ENCODE peak calls at places on chromosomes 11 and 22, in six cellular contexts. D is OCI-LY7, E is OCI-M1, Z is right atrium auricular region, S is cardiac septum, U is fibroblast of mammary gland. G is an unnamed sample.

GRCh38 chr22:46740910-46741785 is 3.1 kb upstream of the CERK start:
- DNase-seq in D (no peak), E (no peak), Z (no peak), S (no peak), U (no peak), G (no peak)

GRCh38 chr11:57321996-57322880 is 2.5 kb downstream of the TNKS1BP1 start:
- DNase-seq in D (no peak), E (peak; percentile 56), Z (peak; percentile 95), S (peak; percentile 91), U (peak; percentile 99), G (no peak)

GRCh38 chr22:28299760-28300159 is 379.9 kb downstream of the TTC28 start:
- DNase-seq in D (no peak), E (no peak), Z (peak; percentile 61), S (no peak), U (peak; percentile 25), G (no peak)

GRCh38 chr22:22593964-22594656 is 35.0 kb upstream of the PRAME start:
- DNase-seq in D (peak; percentile 84), E (peak; percentile 86), Z (no peak), S (no peak), U (peak; percentile 62), G (peak; percentile 24)

GRCh38 chr22:21989049-21989448 is 6.5 kb upstream of the TOP3B start:
- DNase-seq in D (no peak), E (no peak), Z (no peak), S (no peak), U (no peak), G (no peak)

GRCh38 chr11:126431401-126432064 is 76.0 kb downstream of the ST3GAL4 start:
- DNase-seq in D (no peak), E (no peak), Z (peak; percentile 93), S (no peak), U (peak; percentile 86), G (no peak)

GRCh38 chr11:30488304-30488998 is 97.7 kb downstream of the MPPED2 start:
- DNase-seq in D (no peak), E (no peak), Z (no peak), S (no peak), U (no peak), G (no peak)

GRCh38 chr11:66020618-66021357 is 5.5 kb downstream of the CATSPER1 start:
- DNase-seq in D (no peak), E (peak; percentile 71), Z (no peak), S (peak; percentile 82), U (peak; percentile 79), G (no peak)

GRCh38 chr22:48581821-48582469 is 1245.7 kb downstream of the BRD1 start:
- DNase-seq in D (no peak), E (no peak), Z (no peak), S (no peak), U (no peak), G (no peak)

GRCh38 chr11:68582416-68583046 is 101.8 kb upstream of the GAL start:
- DNase-seq in D (no peak), E (no peak), Z (no peak), S (no peak), U (no peak), G (no peak)

GRCh38 chr22:33513388-33514336 is 406.6 kb downstream of the LARGE1 start:
- DNase-seq in D (no peak), E (peak; percentile 0), Z (no peak), S (no peak), U (peak; percentile 51), G (no peak)

GRCh38 chr11:46675288-46675851 is 25.0 kb downstream of the ARHGAP1 start:
- DNase-seq in D (no peak), E (no peak), Z (peak; percentile 87), S (no peak), U (peak; percentile 72), G (no peak)